ENCODE peak calls at places on chromosome 21, in ten cellular contexts. I, B, C, H, F, X, W, D, A and T are unnamed samples.

GRCh38 chr21:35860181-35860869 is 200.0 kb downstream of the SETD4 start:
- DNase-seq in I (no peak), B (no peak), C (no peak), H (no peak), F (no peak), X (no peak), W (no peak), D (no peak), A (no peak), T (no peak)

GRCh38 chr21:16084776-16085364 is 355.1 kb downstream of the USP25 start:
- DNase-seq in I (no peak), B (peak), C (no peak), H (no peak), F (peak), X (no peak), W (no peak), D (no peak), A (peak), T (no peak)

GRCh38 chr21:29149771-29150425 is 19.5 kb downstream of the MAP3K7CL start:
- DNase-seq in I (no peak), B (peak), C (no peak), H (no peak), F (peak), X (no peak), W (no peak), D (peak), A (no peak), T (no peak)

GRCh38 chr21:40534886-40535285 is 312.1 kb downstream of the DSCAM start:
- DNase-seq in I (no peak), B (no peak), C (no peak), H (no peak), F (no peak), X (no peak), W (no peak), D (no peak), A (no peak), T (no peak)

GRCh38 chr21:9839011-9839661 is 682.2 kb upstream of the TPTE start:
- DNase-seq in I (no peak), B (no peak), C (no peak), H (no peak), F (no peak), X (no peak), W (no peak), D (no peak), A (no peak), T (no peak)

GRCh38 chr21:38838598-38839369 is 33.1 kb downstream of the ETS2 start:
- DNase-seq in I (no peak), B (no peak), C (no peak), H (no peak), F (no peak), X (no peak), W (no peak), D (no peak), A (no peak), T (no peak)

GRCh38 chr21:20997308-20997632 is 939 bp upstream of the NCAM2 start:
- DNase-seq in I (no peak), B (no peak), C (no peak), H (no peak), F (no peak), X (no peak), W (no peak), D (no peak), A (no peak), T (no peak)

GRCh38 chr21:36135391-36136094 is 664 bp downstream of the CBR3 start:
- DNase-seq in I (peak), B (peak), C (peak), H (no peak), F (peak), X (peak), W (peak), D (peak), A (peak), T (peak)

GRCh38 chr21:16040601-16041000 is 310.8 kb downstream of the USP25 start:
- DNase-seq in I (no peak), B (peak), C (no peak), H (no peak), F (peak), X (no peak), W (no peak), D (peak), A (no peak), T (peak)

GRCh38 chr21:35048183-35048601 is 910 bp downstream of the RUNX1 start:
- DNase-seq in I (no peak), B (peak), C (no peak), H (peak), F (peak), X (peak), W (peak), D (no peak), A (no peak), T (peak)

GRCh38 chr21:35111531-35111930 is 62.4 kb upstream of the RUNX1 start:
- DNase-seq in I (no peak), B (no peak), C (no peak), H (no peak), F (no peak), X (no peak), W (no peak), D (no peak), A (no peak), T (peak)

GRCh38 chr21:39430457-39430856 is 15.1 kb downstream of the LCA5L start:
- DNase-seq in I (no peak), B (no peak), C (no peak), H (no peak), F (no peak), X (no peak), W (peak), D (no peak), A (no peak), T (no peak)

GRCh38 chr21:33266784-33267135 is 593 bp downstream of the IL10RB start:
- DNase-seq in I (peak), B (no peak), C (no peak), H (peak), F (no peak), X (no peak), W (no peak), D (no peak), A (no peak), T (peak)